ENCODE peak calls at places on chromosome 17, in six cellular contexts. One of them, this sample, is unnamed.
A peak's percentile ranks its signal among the peaks of the same experiment; 100 is the strongest.

GRCh38 chr17:2438823-2439222 is 38.0 kb upstream of the MNT start:
- DNase-seq in mucosa of descending colon: no peak
- DNase-seq in upper lobe of left lung: peak; percentile 40
- DNase-seq in ascending aorta: no peak
- DNase-seq in mesendoderm: no peak
- DNase-seq in effector memory CD4-positive, alpha-beta T cell: no peak
- DNase-seq in this sample: no peak

GRCh38 chr17:2289878-2290478 is 13.6 kb downstream of the SMG6 start:
- DNase-seq in ascending aorta: no peak
- DNase-seq in upper lobe of left lung: no peak
- DNase-seq in mesendoderm: no peak
- DNase-seq in effector memory CD4-positive, alpha-beta T cell: no peak
- DNase-seq in mucosa of descending colon: no peak
- DNase-seq in this sample: no peak

GRCh38 chr17:55737976-55738501 is 12.8 kb upstream of the PCTP start:
- DNase-seq in upper lobe of left lung: no peak
- DNase-seq in ascending aorta: no peak
- DNase-seq in effector memory CD4-positive, alpha-beta T cell: no peak
- DNase-seq in mucosa of descending colon: no peak
- DNase-seq in mesendoderm: no peak
- DNase-seq in this sample: no peak

GRCh38 chr17:15263206-15263579 is 1.9 kb downstream of the PMP22 start:
- DNase-seq in upper lobe of left lung: peak; percentile 69
- DNase-seq in effector memory CD4-positive, alpha-beta T cell: no peak
- DNase-seq in mesendoderm: peak; percentile 76
- DNase-seq in ascending aorta: peak; percentile 96
- DNase-seq in mucosa of descending colon: peak; percentile 74
- DNase-seq in this sample: no peak

GRCh38 chr17:31269597-31269996 is 27.4 kb downstream of the OMG start:
- DNase-seq in mesendoderm: peak; percentile 96
- DNase-seq in effector memory CD4-positive, alpha-beta T cell: no peak
- DNase-seq in mucosa of descending colon: no peak
- DNase-seq in ascending aorta: peak; percentile 73
- DNase-seq in upper lobe of left lung: no peak
- DNase-seq in this sample: peak; percentile 33

GRCh38 chr17:30188211-30188939 is 47.1 kb downstream of the SLC6A4 start:
- DNase-seq in ascending aorta: no peak
- DNase-seq in effector memory CD4-positive, alpha-beta T cell: no peak
- DNase-seq in upper lobe of left lung: no peak
- DNase-seq in mucosa of descending colon: no peak
- DNase-seq in mesendoderm: no peak
- DNase-seq in this sample: no peak

GRCh38 chr17:44004761-44005526 is 522 bp downstream of the NAGS start:
- DNase-seq in ascending aorta: no peak
- DNase-seq in effector memory CD4-positive, alpha-beta T cell: no peak
- DNase-seq in mesendoderm: peak; percentile 36
- DNase-seq in upper lobe of left lung: no peak
- DNase-seq in mucosa of descending colon: peak; percentile 72
- DNase-seq in this sample: no peak

GRCh38 chr17:81867123-81867951 is 3.8 kb downstream of the ARHGDIA start:
- DNase-seq in upper lobe of left lung: no peak
- DNase-seq in mesendoderm: peak; percentile 79
- DNase-seq in mucosa of descending colon: peak; percentile 70
- DNase-seq in ascending aorta: no peak
- DNase-seq in effector memory CD4-positive, alpha-beta T cell: no peak
- DNase-seq in this sample: no peak

GRCh38 chr17:6507535-6507934 is 48.8 kb downstream of the PITPNM3 start:
- DNase-seq in upper lobe of left lung: no peak
- DNase-seq in ascending aorta: no peak
- DNase-seq in effector memory CD4-positive, alpha-beta T cell: no peak
- DNase-seq in mesendoderm: no peak
- DNase-seq in mucosa of descending colon: no peak
- DNase-seq in this sample: no peak

GRCh38 chr17:33290156-33290697 is 2.9 kb downstream of the ASIC2 start:
- DNase-seq in ascending aorta: no peak
- DNase-seq in upper lobe of left lung: no peak
- DNase-seq in effector memory CD4-positive, alpha-beta T cell: no peak
- DNase-seq in mesendoderm: no peak
- DNase-seq in mucosa of descending colon: no peak
- DNase-seq in this sample: no peak

GRCh38 chr17:51000835-51001638 is 119.6 kb downstream of the SPAG9 start:
- DNase-seq in mucosa of descending colon: no peak
- DNase-seq in upper lobe of left lung: no peak
- DNase-seq in ascending aorta: no peak
- DNase-seq in mesendoderm: peak; percentile 71
- DNase-seq in effector memory CD4-positive, alpha-beta T cell: no peak
- DNase-seq in this sample: peak; percentile 13

GRCh38 chr17:44887016-44887415 is 12.2 kb downstream of the EFTUD2 start:
- DNase-seq in effector memory CD4-positive, alpha-beta T cell: no peak
- DNase-seq in mucosa of descending colon: no peak
- DNase-seq in mesendoderm: no peak
- DNase-seq in upper lobe of left lung: no peak
- DNase-seq in ascending aorta: no peak
- DNase-seq in this sample: no peak

GRCh38 chr17:32802306-32802705 is 74.6 kb downstream of the MYO1D start:
- DNase-seq in mucosa of descending colon: no peak
- DNase-seq in upper lobe of left lung: no peak
- DNase-seq in effector memory CD4-positive, alpha-beta T cell: no peak
- DNase-seq in ascending aorta: no peak
- DNase-seq in mesendoderm: no peak
- DNase-seq in this sample: no peak

GRCh38 chr17:76254275-76254674 is 10.9 kb upstream of the UBALD2 start:
- DNase-seq in effector memory CD4-positive, alpha-beta T cell: no peak
- DNase-seq in upper lobe of left lung: no peak
- DNase-seq in ascending aorta: no peak
- DNase-seq in mucosa of descending colon: no peak
- DNase-seq in mesendoderm: no peak
- DNase-seq in this sample: no peak

GRCh38 chr17:41873559-41874292 is 8.5 kb upstream of the KLHL11 start:
- DNase-seq in ascending aorta: no peak
- DNase-seq in effector memory CD4-positive, alpha-beta T cell: no peak
- DNase-seq in mesendoderm: no peak
- DNase-seq in upper lobe of left lung: no peak
- DNase-seq in mucosa of descending colon: no peak
- DNase-seq in this sample: no peak

GRCh38 chr17:60231691-60232090 is 81.9 kb downstream of the CA4 start:
- DNase-seq in effector memory CD4-positive, alpha-beta T cell: no peak
- DNase-seq in mesendoderm: no peak
- DNase-seq in mucosa of descending colon: no peak
- DNase-seq in ascending aorta: no peak
- DNase-seq in upper lobe of left lung: no peak
- DNase-seq in this sample: no peak

GRCh38 chr17:57363998-57364645 is 107.8 kb downstream of the MSI2 start:
- DNase-seq in upper lobe of left lung: no peak
- DNase-seq in mesendoderm: no peak
- DNase-seq in effector memory CD4-positive, alpha-beta T cell: no peak
- DNase-seq in mucosa of descending colon: no peak
- DNase-seq in ascending aorta: no peak
- DNase-seq in this sample: no peak

GRCh38 chr17:65690626-65691310 is 129.3 kb upstream of the AXIN2 start:
- DNase-seq in ascending aorta: no peak
- DNase-seq in effector memory CD4-positive, alpha-beta T cell: no peak
- DNase-seq in mucosa of descending colon: no peak
- DNase-seq in mesendoderm: peak; percentile 33
- DNase-seq in upper lobe of left lung: no peak
- DNase-seq in this sample: no peak

GRCh38 chr17:40425741-40426140 is 8.0 kb upstream of the TOP2A start:
- DNase-seq in ascending aorta: peak; percentile 43
- DNase-seq in mucosa of descending colon: no peak
- DNase-seq in upper lobe of left lung: no peak
- DNase-seq in mesendoderm: no peak
- DNase-seq in effector memory CD4-positive, alpha-beta T cell: no peak
- DNase-seq in this sample: no peak

GRCh38 chr17:82228842-82229685 is at the start of gene SLC16A3:
- DNase-seq in mucosa of descending colon: peak; percentile 83
- DNase-seq in effector memory CD4-positive, alpha-beta T cell: peak; percentile 64
- DNase-seq in upper lobe of left lung: peak; percentile 80
- DNase-seq in ascending aorta: peak; percentile 76
- DNase-seq in mesendoderm: peak; percentile 55
- DNase-seq in this sample: no peak

GRCh38 chr17:49101054-49101534 is 31.5 kb upstream of the B4GALNT2 start:
- DNase-seq in ascending aorta: no peak
- DNase-seq in upper lobe of left lung: peak; percentile 43
- DNase-seq in effector memory CD4-positive, alpha-beta T cell: no peak
- DNase-seq in mesendoderm: peak; percentile 55
- DNase-seq in mucosa of descending colon: no peak
- DNase-seq in this sample: no peak

GRCh38 chr17:74979408-74980146 is 7.0 kb upstream of the HID1 start:
- DNase-seq in upper lobe of left lung: no peak
- DNase-seq in ascending aorta: no peak
- DNase-seq in mucosa of descending colon: no peak
- DNase-seq in effector memory CD4-positive, alpha-beta T cell: no peak
- DNase-seq in mesendoderm: no peak
- DNase-seq in this sample: no peak

GRCh38 chr17:41796066-41796895 is 9.8 kb upstream of the JUP start:
- DNase-seq in mesendoderm: no peak
- DNase-seq in mucosa of descending colon: no peak
- DNase-seq in effector memory CD4-positive, alpha-beta T cell: no peak
- DNase-seq in upper lobe of left lung: no peak
- DNase-seq in ascending aorta: no peak
- DNase-seq in this sample: no peak

GRCh38 chr17:69269174-69269998 is 40.8 kb upstream of the ABCA10 start:
- DNase-seq in effector memory CD4-positive, alpha-beta T cell: no peak
- DNase-seq in ascending aorta: no peak
- DNase-seq in mesendoderm: no peak
- DNase-seq in mucosa of descending colon: no peak
- DNase-seq in upper lobe of left lung: no peak
- DNase-seq in this sample: no peak

GRCh38 chr17:9003355-9004131 is 17.8 kb upstream of the NTN1 start:
- DNase-seq in mucosa of descending colon: no peak
- DNase-seq in upper lobe of left lung: no peak
- DNase-seq in ascending aorta: peak; percentile 62
- DNase-seq in effector memory CD4-positive, alpha-beta T cell: no peak
- DNase-seq in mesendoderm: peak; percentile 56
- DNase-seq in this sample: no peak

GRCh38 chr17:17424552-17424951 is 52.2 kb upstream of the MED9 start:
- DNase-seq in ascending aorta: no peak
- DNase-seq in upper lobe of left lung: no peak
- DNase-seq in mucosa of descending colon: no peak
- DNase-seq in mesendoderm: no peak
- DNase-seq in effector memory CD4-positive, alpha-beta T cell: no peak
- DNase-seq in this sample: no peak

GRCh38 chr17:17421346-17422216 is 55.2 kb upstream of the MED9 start:
- DNase-seq in mucosa of descending colon: no peak
- DNase-seq in mesendoderm: no peak
- DNase-seq in effector memory CD4-positive, alpha-beta T cell: no peak
- DNase-seq in upper lobe of left lung: no peak
- DNase-seq in ascending aorta: no peak
- DNase-seq in this sample: no peak

GRCh38 chr17:17422217-17422610 is 54.6 kb upstream of the MED9 start:
- DNase-seq in upper lobe of left lung: no peak
- DNase-seq in mucosa of descending colon: no peak
- DNase-seq in ascending aorta: no peak
- DNase-seq in effector memory CD4-positive, alpha-beta T cell: no peak
- DNase-seq in mesendoderm: no peak
- DNase-seq in this sample: no peak

GRCh38 chr17:17423656-17424055 is 53.1 kb upstream of the MED9 start:
- DNase-seq in ascending aorta: peak; percentile 43
- DNase-seq in mesendoderm: no peak
- DNase-seq in upper lobe of left lung: no peak
- DNase-seq in mucosa of descending colon: no peak
- DNase-seq in effector memory CD4-positive, alpha-beta T cell: no peak
- DNase-seq in this sample: no peak

GRCh38 chr17:17422641-17423040 is 54.2 kb upstream of the MED9 start:
- DNase-seq in upper lobe of left lung: no peak
- DNase-seq in effector memory CD4-positive, alpha-beta T cell: no peak
- DNase-seq in mucosa of descending colon: no peak
- DNase-seq in mesendoderm: no peak
- DNase-seq in ascending aorta: no peak
- DNase-seq in this sample: no peak
- H3K4me1 ChIP-seq in upper lobe of left lung: peaks cover 9% of the 10 kb centered on the region
- H3K4me1 ChIP-seq in effector memory CD4-positive, alpha-beta T cell: no peaks in the 10 kb centered on the region
- H3K4me1 ChIP-seq in mucosa of descending colon: peaks cover 7% of the 10 kb centered on the region
- H3K4me1 ChIP-seq in mesendoderm: no peaks in the 10 kb centered on the region
- H3K4me1 ChIP-seq in ascending aorta: no peaks in the 10 kb centered on the region
- H3K4me1 ChIP-seq in this sample: no peaks in the 10 kb centered on the region

DNA sequence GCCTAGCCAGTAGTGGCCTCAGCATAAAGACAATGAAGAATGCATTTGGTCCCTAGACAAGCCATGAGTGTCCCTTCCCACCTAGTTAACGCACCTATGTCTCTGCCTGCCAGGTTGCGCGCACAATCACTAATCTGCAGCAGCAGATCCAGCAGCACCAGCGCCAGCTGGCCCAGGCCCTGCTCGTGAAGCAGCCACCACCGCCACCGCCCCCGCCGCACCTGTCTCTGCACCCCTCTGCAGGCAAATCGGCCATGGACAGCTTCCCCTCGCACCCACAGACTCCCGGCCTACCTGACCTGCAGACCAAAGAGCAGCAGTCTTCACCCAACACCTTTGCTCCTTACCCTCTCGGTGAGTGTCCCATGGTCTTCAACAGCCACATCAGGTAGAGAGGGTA is 41.8 kb downstream of the TMC6 start:
- DNase-seq in ascending aorta: no peak
- DNase-seq in mucosa of descending colon: no peak
- DNase-seq in mesendoderm: no peak
- DNase-seq in upper lobe of left lung: no peak
- DNase-seq in effector memory CD4-positive, alpha-beta T cell: no peak
- DNase-seq in this sample: no peak
- H3K36me3 ChIP-seq in ascending aorta: peaks cover 68% of the 10 kb centered on the region
- H3K36me3 ChIP-seq in mucosa of descending colon: no peaks in the 10 kb centered on the region
- H3K36me3 ChIP-seq in mesendoderm: no peaks in the 10 kb centered on the region
- H3K36me3 ChIP-seq in upper lobe of left lung: peaks cover 43% of the 10 kb centered on the region
- H3K36me3 ChIP-seq in effector memory CD4-positive, alpha-beta T cell: peaks cover 70% of the 10 kb centered on the region
- H3K36me3 ChIP-seq in this sample: peaks cover 22% of the 10 kb centered on the region

GRCh38 chr17:37827905-37828304 is 83.0 kb upstream of the HNF1B start:
- DNase-seq in upper lobe of left lung: no peak
- DNase-seq in effector memory CD4-positive, alpha-beta T cell: no peak
- DNase-seq in mucosa of descending colon: no peak
- DNase-seq in mesendoderm: no peak
- DNase-seq in ascending aorta: no peak
- DNase-seq in this sample: no peak
- H3K4me1 ChIP-seq in upper lobe of left lung: peaks cover 22% of the 10 kb centered on the region
- H3K4me1 ChIP-seq in effector memory CD4-positive, alpha-beta T cell: no peaks in the 10 kb centered on the region
- H3K4me1 ChIP-seq in mucosa of descending colon: no peaks in the 10 kb centered on the region
- H3K4me1 ChIP-seq in mesendoderm: no peaks in the 10 kb centered on the region
- H3K4me1 ChIP-seq in ascending aorta: no peaks in the 10 kb centered on the region
- H3K4me1 ChIP-seq in this sample: peaks cover 3% of the 10 kb centered on the region

GRCh38 chr17:79771276-79771675 is 6.7 kb upstream of the CBX2 start:
- DNase-seq in mesendoderm: no peak
- DNase-seq in upper lobe of left lung: no peak
- DNase-seq in ascending aorta: no peak
- DNase-seq in effector memory CD4-positive, alpha-beta T cell: no peak
- DNase-seq in mucosa of descending colon: no peak
- DNase-seq in this sample: no peak

GRCh38 chr17:79774561-79774975 is 3.4 kb upstream of the CBX2 start:
- DNase-seq in effector memory CD4-positive, alpha-beta T cell: no peak
- DNase-seq in upper lobe of left lung: no peak
- DNase-seq in mucosa of descending colon: no peak
- DNase-seq in ascending aorta: no peak
- DNase-seq in mesendoderm: no peak
- DNase-seq in this sample: no peak

GRCh38 chr17:79765708-79766107 is 12.2 kb upstream of the CBX2 start:
- DNase-seq in mesendoderm: no peak
- DNase-seq in upper lobe of left lung: no peak
- DNase-seq in ascending aorta: no peak
- DNase-seq in effector memory CD4-positive, alpha-beta T cell: no peak
- DNase-seq in mucosa of descending colon: no peak
- DNase-seq in this sample: no peak

GRCh38 chr17:79775635-79776034 is 2.3 kb upstream of the CBX2 start:
- DNase-seq in upper lobe of left lung: no peak
- DNase-seq in mucosa of descending colon: no peak
- DNase-seq in effector memory CD4-positive, alpha-beta T cell: no peak
- DNase-seq in mesendoderm: no peak
- DNase-seq in ascending aorta: no peak
- DNase-seq in this sample: no peak

GRCh38 chr17:79769596-79770520 is 8.1 kb upstream of the CBX2 start:
- DNase-seq in mesendoderm: no peak
- DNase-seq in ascending aorta: no peak
- DNase-seq in effector memory CD4-positive, alpha-beta T cell: no peak
- DNase-seq in upper lobe of left lung: no peak
- DNase-seq in mucosa of descending colon: no peak
- DNase-seq in this sample: no peak
- H3K36me3 ChIP-seq in mesendoderm: no peaks in the 10 kb centered on the region
- H3K36me3 ChIP-seq in ascending aorta: no peaks in the 10 kb centered on the region
- H3K36me3 ChIP-seq in effector memory CD4-positive, alpha-beta T cell: no peaks in the 10 kb centered on the region
- H3K36me3 ChIP-seq in upper lobe of left lung: no peaks in the 10 kb centered on the region
- H3K36me3 ChIP-seq in mucosa of descending colon: no peaks in the 10 kb centered on the region
- H3K36me3 ChIP-seq in this sample: no peaks in the 10 kb centered on the region